ENCODE peak calls at places on chromosomes 2 and 18, in seven cellular contexts. A is WTC11, K is K562, C is HCT116, Y is H1, O is HepG2, V is GM12878. F is an unnamed sample.

GRCh38 chr2:109260886-109261700 is 132.1 kb downstream of the SH3RF3 start:
- DNase-seq in A (peak; percentile 26), K (peak; percentile 7), C (no peak), Y (no peak), O (peak; percentile 23), V (no peak), F (peak; percentile 42)

GRCh38 chr2:11703700-11704099 is 33.7 kb upstream of the NTSR2 start:
- DNase-seq in A (no peak), K (no peak), C (no peak), Y (no peak), O (no peak), V (no peak), F (no peak)

GRCh38 chr2:5322414-5322813 is 369.8 kb upstream of the SOX11 start:
- DNase-seq in A (no peak), K (no peak), C (no peak), Y (no peak), O (no peak), V (no peak), F (no peak)

GRCh38 chr18:30386624-30387023 is 655.9 kb downstream of the DSC3 start:
- DNase-seq in A (no peak), K (peak; percentile 23), C (no peak), Y (no peak), O (no peak), V (no peak), F (no peak)

GRCh38 chr2:118678985-118679384 is 168.5 kb downstream of the EN1 start:
- DNase-seq in A (no peak), K (no peak), C (no peak), Y (no peak), O (no peak), V (no peak), F (no peak)

GRCh38 chr2:710867-711266 is 33.7 kb upstream of the TMEM18 start:
- DNase-seq in A (no peak), K (no peak), C (no peak), Y (no peak), O (no peak), V (no peak), F (no peak)

GRCh38 chr2:182057002-182057401 is 71.3 kb downstream of the PPP1R1C start:
- DNase-seq in A (no peak), K (no peak), C (no peak), Y (no peak), O (no peak), V (no peak), F (no peak)

GRCh38 chr2:134386321-134386720 is 132.4 kb downstream of the MGAT5 start:
- DNase-seq in A (no peak), K (no peak), C (no peak), Y (no peak), O (no peak), V (no peak), F (no peak)

GRCh38 chr2:151407281-151407680 is 2.4 kb upstream of the RIF1 start:
- DNase-seq in A (no peak), K (no peak), C (no peak), Y (no peak), O (no peak), V (no peak), F (no peak)

DNA sequence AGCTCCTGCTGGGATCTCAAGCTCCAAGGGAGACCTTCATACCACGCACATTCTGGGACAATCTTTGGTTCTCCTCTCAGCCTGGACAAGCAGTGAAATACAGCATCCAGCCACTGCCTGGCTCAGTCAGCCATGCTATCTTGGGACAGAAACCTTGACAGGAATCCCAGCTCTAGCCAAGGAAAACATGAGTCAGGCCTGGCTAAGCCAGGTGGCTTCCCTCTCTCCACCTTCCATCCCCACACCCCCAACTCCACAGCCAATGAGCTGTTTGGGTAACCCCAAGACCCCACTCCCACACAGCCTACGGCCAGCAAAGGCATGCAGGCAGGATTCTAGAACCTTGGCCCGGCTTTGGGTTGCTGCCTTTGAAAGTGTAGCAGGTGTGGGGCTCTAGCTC is 64.9 kb downstream of the MCFD2 start:
- DNase-seq in A (no peak), K (no peak), C (no peak), Y (no peak), O (no peak), V (no peak), F (no peak)
- TF ChIP-seq SP1 in A (no peak), K (no peak), C (peak; percentile 53), Y (no peak), O (no peak), V (no peak), F (no peak)

GRCh38 chr18:26386002-26386401 is 159.8 kb downstream of the TAF4B start:
- DNase-seq in A (no peak), K (no peak), C (no peak), Y (no peak), O (peak; percentile 65), V (no peak), F (no peak)
- TF ChIP-seq SP1 in A (no peak), K (no peak), C (no peak), Y (no peak), O (no peak), V (no peak), F (no peak)

GRCh38 chr18:36736094-36736493 is 92.7 kb downstream of the TPGS2 start:
- DNase-seq in A (no peak), K (no peak), C (no peak), Y (no peak), O (no peak), V (no peak), F (no peak)

GRCh38 chr18:36734589-36734988 is 94.2 kb downstream of the TPGS2 start:
- DNase-seq in A (no peak), K (no peak), C (no peak), Y (no peak), O (no peak), V (no peak), F (no peak)

GRCh38 chr18:36732264-36732663 is 96.5 kb downstream of the TPGS2 start:
- DNase-seq in A (no peak), K (no peak), C (no peak), Y (no peak), O (no peak), V (no peak), F (no peak)

GRCh38 chr18:36735130-36735529 is 93.7 kb downstream of the TPGS2 start:
- DNase-seq in A (no peak), K (no peak), C (no peak), Y (no peak), O (no peak), V (no peak), F (no peak)

DNA sequence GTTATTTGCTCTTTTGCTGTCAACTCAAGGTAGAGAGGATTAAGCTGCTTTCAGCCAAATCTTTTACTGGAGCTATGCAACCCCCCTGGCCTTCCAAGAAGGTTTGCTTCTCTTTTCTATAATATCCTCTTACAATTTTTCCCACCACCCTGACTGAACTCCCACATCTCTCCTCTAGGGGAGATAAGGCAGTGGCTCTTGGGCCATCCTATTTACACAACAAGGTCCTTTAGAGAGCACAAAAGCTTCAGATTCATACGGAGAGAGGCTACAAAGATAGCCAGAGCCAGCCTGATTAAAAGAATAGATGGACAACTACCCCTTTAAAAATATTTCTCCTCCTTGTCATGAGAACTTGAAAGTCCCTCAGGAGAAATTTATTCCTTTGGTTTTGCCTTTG is 95.7 kb downstream of the TPGS2 start:
- DNase-seq in A (no peak), K (no peak), C (no peak), Y (no peak), O (no peak), V (no peak), F (no peak)
- TF ChIP-seq SP1 in A (no peak), K (no peak), C (no peak), Y (no peak), O (no peak), V (no peak), F (no peak)

GRCh38 chr2:61419570-61419969 is 51.3 kb downstream of the USP34 start:
- DNase-seq in A (no peak), K (no peak), C (no peak), Y (no peak), O (no peak), V (no peak), F (no peak)

GRCh38 chr2:61420986-61421546 is 49.8 kb downstream of the USP34 start:
- DNase-seq in A (no peak), K (peak; percentile 40), C (no peak), Y (no peak), O (no peak), V (no peak), F (no peak)

GRCh38 chr2:61416871-61417645 is 53.8 kb downstream of the USP34 start:
- DNase-seq in A (no peak), K (no peak), C (no peak), Y (no peak), O (no peak), V (no peak), F (no peak)

GRCh38 chr2:61421611-61422010 is 49.3 kb downstream of the USP34 start:
- DNase-seq in A (no peak), K (peak; percentile 27), C (no peak), Y (no peak), O (no peak), V (no peak), F (no peak)

GRCh38 chr2:61419129-61419528 is 51.8 kb downstream of the USP34 start:
- DNase-seq in A (no peak), K (no peak), C (no peak), Y (no peak), O (no peak), V (no peak), F (no peak)
- TF ChIP-seq SP1 in A (no peak), K (no peak), C (no peak), Y (no peak), O (no peak), V (no peak), F (no peak)

DNA sequence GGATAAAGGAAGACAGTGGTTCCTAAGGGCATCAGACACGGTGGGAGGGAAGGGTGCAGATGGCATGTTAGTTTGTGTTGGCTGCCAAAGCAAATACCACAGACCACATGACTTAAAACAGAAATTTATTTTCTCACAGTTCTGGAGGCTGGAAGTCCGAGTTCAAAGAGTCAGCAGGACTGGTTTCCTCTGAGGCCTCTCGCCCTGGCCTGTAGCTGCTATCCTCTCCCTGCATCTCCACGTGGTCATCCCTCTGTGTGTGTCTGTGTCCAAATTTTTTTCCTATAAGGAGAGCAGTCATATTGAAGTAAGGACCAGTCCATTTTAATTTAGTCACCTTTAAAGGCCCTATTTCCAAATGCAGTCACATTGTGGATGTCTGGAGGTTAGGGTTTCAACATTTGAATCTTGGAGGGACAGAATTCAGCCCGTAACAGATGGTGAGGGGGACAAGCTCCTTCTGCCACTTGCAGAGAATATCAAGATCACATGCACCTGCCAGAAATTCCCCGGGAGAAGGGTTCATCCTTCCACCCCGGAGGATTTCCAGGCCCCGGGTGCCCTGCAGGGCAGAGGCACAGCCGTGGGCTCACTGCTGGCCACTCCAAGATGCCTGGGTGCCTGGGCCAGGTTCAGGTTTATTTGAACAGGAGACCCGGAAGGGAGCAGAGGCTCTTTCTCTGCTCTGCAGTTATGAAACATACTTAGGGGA is 38.0 kb upstream of the MGAT4A start:
- DNase-seq in A (no peak), K (no peak), C (no peak), Y (no peak), O (peak; percentile 88), V (no peak), F (no peak)
- TF ChIP-seq SP1 in A (no peak), K (no peak), C (no peak), Y (no peak), O (no peak), V (no peak), F (no peak)

F was measured in HEK293T.